ENCODE peak calls at places on chromosomes 3 and 15, in six cellular contexts. U, B, Q, P, O and M are unnamed samples.

GRCh38 chr3:21484323-21485154 is 266.5 kb downstream of the ZNF385D start:
- DNase-seq in B (no peak), Q (peak; percentile 11), P (peak; percentile 65), U (peak; percentile 35), O (peak; percentile 34), M (peak; percentile 1)

GRCh38 chr3:100403956-100404548 is 2.7 kb downstream of the LNP1 start:
- DNase-seq in P (no peak), O (no peak), Q (no peak), B (no peak), U (no peak), M (no peak)

GRCh38 chr3:163328680-163329079 is 1749.6 kb downstream of the SI start:
- DNase-seq in P (no peak), O (no peak), U (no peak), Q (no peak), B (no peak), M (no peak)

GRCh38 chr3:94063497-94064119 is 747 bp downstream of the NSUN3 start:
- DNase-seq in O (peak; percentile 11), P (no peak), Q (no peak), B (no peak), U (no peak), M (no peak)

GRCh38 chr15:89908226-89908625 is 4.5 kb downstream of the ARPIN start:
- DNase-seq in P (no peak), O (no peak), Q (no peak), B (no peak), U (no peak), M (no peak)

GRCh38 chr15:25780479-25781255 is 82.5 kb downstream of the ATP10A start:
- DNase-seq in P (no peak), Q (no peak), U (no peak), O (no peak), B (no peak), M (no peak)

GRCh38 chr15:23648920-23649515 is 1.4 kb upstream of the MAGEL2 start:
- DNase-seq in O (no peak), P (peak; percentile 48), Q (no peak), B (no peak), U (no peak), M (peak; percentile 9)

GRCh38 chr15:59917504-59918157 is 86.5 kb upstream of the FOXB1 start:
- DNase-seq in P (peak; percentile 72), B (peak; percentile 34), O (peak; percentile 40), U (peak; percentile 49), Q (peak; percentile 55), M (peak; percentile 70)

GRCh38 chr3:40924559-40925058 is 274.7 kb upstream of the CTNNB1 start:
- DNase-seq in P (no peak), B (no peak), Q (no peak), U (no peak), O (no peak), M (no peak)

GRCh38 chr15:25711164-25711563 is 152.0 kb downstream of the ATP10A start:
- DNase-seq in O (no peak), U (no peak), B (no peak), Q (no peak), P (no peak), M (no peak)

GRCh38 chr15:70272565-70273355 is 175.0 kb upstream of the TLE3 start:
- DNase-seq in U (no peak), B (no peak), P (no peak), Q (no peak), O (no peak), M (no peak)

GRCh38 chr3:177932750-177933660 is 603.2 kb upstream of the KCNMB2 start:
- DNase-seq in Q (no peak), U (no peak), B (no peak), O (no peak), P (no peak), M (no peak)

GRCh38 chr3:182524711-182525401 is 268.4 kb upstream of the ATP11B start:
- DNase-seq in U (no peak), P (no peak), B (no peak), Q (no peak), O (no peak), M (no peak)

GRCh38 chr3:129703913-129704312 is 97.4 kb upstream of the PLXND1 start:
- DNase-seq in U (no peak), Q (no peak), O (no peak), P (no peak), B (no peak), M (no peak)

GRCh38 chr15:82046668-82047492 is 1.1 kb upstream of the MEX3B start:
- DNase-seq in B (peak; percentile 49), Q (peak; percentile 89), U (peak; percentile 91), O (peak; percentile 83), P (peak; percentile 86), M (peak; percentile 97)

GRCh38 chr3:117407317-117407716 is 697.7 kb downstream of the TUSC7 start:
- DNase-seq in B (no peak), O (peak; percentile 11), Q (no peak), P (no peak), U (no peak), M (peak; percentile 5)

GRCh38 chr15:56890038-56890437 is 28.4 kb upstream of the TCF12 start:
- DNase-seq in U (no peak), O (no peak), Q (no peak), P (no peak), B (no peak), M (no peak)

GRCh38 chr3:165783383-165783782 is 53.8 kb downstream of the BCHE start:
- DNase-seq in U (no peak), P (no peak), B (no peak), O (no peak), Q (no peak), M (no peak)

GRCh38 chr15:67334973-67335372 is 80.4 kb downstream of the IQCH start:
- DNase-seq in U (no peak), B (no peak), Q (no peak), O (no peak), P (no peak), M (no peak)

GRCh38 chr3:11774296-11774877 is 72.3 kb downstream of the TAMM41 start:
- DNase-seq in B (no peak), O (peak; percentile 63), Q (peak; percentile 69), U (no peak), P (peak; percentile 54), M (peak; percentile 21)

GRCh38 chr15:80171787-80172186 is 19.0 kb downstream of the FAH start:
- DNase-seq in Q (no peak), U (no peak), P (no peak), B (no peak), O (no peak), M (no peak)

GRCh38 chr15:32704343-32705076 is 13.3 kb upstream of the GREM1 start:
- DNase-seq in P (no peak), B (no peak), Q (peak; percentile 20), U (no peak), O (peak; percentile 87), M (no peak)

GRCh38 chr15:100794008-100794407 is 85.6 kb upstream of the ALDH1A3 start:
- DNase-seq in Q (no peak), U (no peak), O (no peak), P (no peak), B (no peak), M (no peak)

GRCh38 chr3:171455603-171456550 is 4.3 kb downstream of the TNIK start:
- DNase-seq in U (no peak), B (no peak), O (no peak), Q (no peak), P (no peak), M (no peak)

GRCh38 chr3:117443014-117443413 is 733.4 kb downstream of the TUSC7 start:
- DNase-seq in P (no peak), U (no peak), Q (no peak), O (no peak), B (no peak), M (peak; percentile 5)

GRCh38 chr3:197042539-197042938 is 12.9 kb upstream of the MELTF start:
- DNase-seq in B (no peak), O (no peak), Q (no peak), P (no peak), U (no peak), M (no peak)